ENCODE peak calls at places on chromosomes 7 and 10, in eight cellular contexts. One of them, this sample, is unnamed.

GRCh38 chr7:123346771-123347170 is 147.0 kb upstream of the SLC13A1 start:
- DNase-seq in HTR-8/SVneo: no peak
- DNase-seq in activated naive CD4-positive, alpha-beta T cell treated with anti-CD3 and anti-CD28 coated beads, Interleukin-2, amount 10 ng/mL, durations not matched to agents 7 days and 5 days: no peak
- DNase-seq in T-helper 1 cell: no peak
- DNase-seq in AG08395: no peak
- DNase-seq in activated CD8-positive, alpha-beta memory T cell treated with anti-CD3 and anti-CD28 coated beads for 24 hours: no peak
- DNase-seq in Jurkat, Clone E6-1: no peak
- DNase-seq in HS-5: no peak
- DNase-seq in this sample: no peak

GRCh38 chr10:129049501-129049900 is 417.5 kb upstream of the MGMT start:
- DNase-seq in HTR-8/SVneo: no peak
- DNase-seq in activated naive CD4-positive, alpha-beta T cell treated with anti-CD3 and anti-CD28 coated beads, Interleukin-2, amount 10 ng/mL, durations not matched to agents 7 days and 5 days: no peak
- DNase-seq in T-helper 1 cell: no peak
- DNase-seq in AG08395: no peak
- DNase-seq in activated CD8-positive, alpha-beta memory T cell treated with anti-CD3 and anti-CD28 coated beads for 24 hours: no peak
- DNase-seq in Jurkat, Clone E6-1: no peak
- DNase-seq in HS-5: no peak
- DNase-seq in this sample: no peak

GRCh38 chr7:64888901-64889685 is 14.0 kb upstream of the ZNF273 start:
- DNase-seq in HTR-8/SVneo: no peak
- DNase-seq in activated naive CD4-positive, alpha-beta T cell treated with anti-CD3 and anti-CD28 coated beads, Interleukin-2, amount 10 ng/mL, durations not matched to agents 7 days and 5 days: peak; percentile 42
- DNase-seq in T-helper 1 cell: peak; percentile 21
- DNase-seq in AG08395: no peak
- DNase-seq in activated CD8-positive, alpha-beta memory T cell treated with anti-CD3 and anti-CD28 coated beads for 24 hours: no peak
- DNase-seq in Jurkat, Clone E6-1: no peak
- DNase-seq in HS-5: no peak
- DNase-seq in this sample: peak; percentile 21

GRCh38 chr7:126727930-126728331 is 524.8 kb downstream of the GRM8 start:
- DNase-seq in HTR-8/SVneo: peak; percentile 3
- DNase-seq in activated naive CD4-positive, alpha-beta T cell treated with anti-CD3 and anti-CD28 coated beads, Interleukin-2, amount 10 ng/mL, durations not matched to agents 7 days and 5 days: no peak
- DNase-seq in T-helper 1 cell: peak; percentile 75
- DNase-seq in AG08395: peak; percentile 5
- DNase-seq in activated CD8-positive, alpha-beta memory T cell treated with anti-CD3 and anti-CD28 coated beads for 24 hours: no peak
- DNase-seq in Jurkat, Clone E6-1: peak; percentile 6
- DNase-seq in HS-5: peak; percentile 19
- DNase-seq in this sample: peak; percentile 17

GRCh38 chr7:150962743-150963399 is 15.2 kb downstream of the KCNH2 start:
- DNase-seq in HTR-8/SVneo: peak; percentile 60
- DNase-seq in activated naive CD4-positive, alpha-beta T cell treated with anti-CD3 and anti-CD28 coated beads, Interleukin-2, amount 10 ng/mL, durations not matched to agents 7 days and 5 days: peak; percentile 77
- DNase-seq in T-helper 1 cell: peak; percentile 40
- DNase-seq in AG08395: peak; percentile 78
- DNase-seq in activated CD8-positive, alpha-beta memory T cell treated with anti-CD3 and anti-CD28 coated beads for 24 hours: peak; percentile 83
- DNase-seq in Jurkat, Clone E6-1: peak; percentile 71
- DNase-seq in HS-5: no peak
- DNase-seq in this sample: peak; percentile 20

GRCh38 chr7:29795696-29796095 is 10.6 kb upstream of the WIPF3 start:
- DNase-seq in HTR-8/SVneo: no peak
- DNase-seq in activated naive CD4-positive, alpha-beta T cell treated with anti-CD3 and anti-CD28 coated beads, Interleukin-2, amount 10 ng/mL, durations not matched to agents 7 days and 5 days: no peak
- DNase-seq in T-helper 1 cell: no peak
- DNase-seq in AG08395: no peak
- DNase-seq in activated CD8-positive, alpha-beta memory T cell treated with anti-CD3 and anti-CD28 coated beads for 24 hours: no peak
- DNase-seq in Jurkat, Clone E6-1: no peak
- DNase-seq in HS-5: no peak
- DNase-seq in this sample: no peak

GRCh38 chr7:150376560-150376959 is 2.6 kb upstream of the ZNF775 start:
- DNase-seq in HTR-8/SVneo: no peak
- DNase-seq in activated naive CD4-positive, alpha-beta T cell treated with anti-CD3 and anti-CD28 coated beads, Interleukin-2, amount 10 ng/mL, durations not matched to agents 7 days and 5 days: no peak
- DNase-seq in T-helper 1 cell: no peak
- DNase-seq in AG08395: no peak
- DNase-seq in activated CD8-positive, alpha-beta memory T cell treated with anti-CD3 and anti-CD28 coated beads for 24 hours: no peak
- DNase-seq in Jurkat, Clone E6-1: no peak
- DNase-seq in HS-5: no peak
- DNase-seq in this sample: no peak

GRCh38 chr10:72076756-72077155 is 11.6 kb downstream of the SPOCK2 start:
- DNase-seq in HTR-8/SVneo: no peak
- DNase-seq in activated naive CD4-positive, alpha-beta T cell treated with anti-CD3 and anti-CD28 coated beads, Interleukin-2, amount 10 ng/mL, durations not matched to agents 7 days and 5 days: no peak
- DNase-seq in T-helper 1 cell: no peak
- DNase-seq in AG08395: no peak
- DNase-seq in activated CD8-positive, alpha-beta memory T cell treated with anti-CD3 and anti-CD28 coated beads for 24 hours: peak; percentile 62
- DNase-seq in Jurkat, Clone E6-1: no peak
- DNase-seq in HS-5: no peak
- DNase-seq in this sample: no peak

GRCh38 chr10:122135251-122136025 is 135.7 kb upstream of the BTBD16 start:
- DNase-seq in HTR-8/SVneo: no peak
- DNase-seq in activated naive CD4-positive, alpha-beta T cell treated with anti-CD3 and anti-CD28 coated beads, Interleukin-2, amount 10 ng/mL, durations not matched to agents 7 days and 5 days: no peak
- DNase-seq in T-helper 1 cell: no peak
- DNase-seq in AG08395: no peak
- DNase-seq in activated CD8-positive, alpha-beta memory T cell treated with anti-CD3 and anti-CD28 coated beads for 24 hours: no peak
- DNase-seq in Jurkat, Clone E6-1: no peak
- DNase-seq in HS-5: no peak
- DNase-seq in this sample: no peak

GRCh38 chr10:79007843-79008319 is 60.9 kb upstream of the ZMIZ1 start:
- DNase-seq in HTR-8/SVneo: no peak
- DNase-seq in activated naive CD4-positive, alpha-beta T cell treated with anti-CD3 and anti-CD28 coated beads, Interleukin-2, amount 10 ng/mL, durations not matched to agents 7 days and 5 days: no peak
- DNase-seq in T-helper 1 cell: no peak
- DNase-seq in AG08395: peak; percentile 62
- DNase-seq in activated CD8-positive, alpha-beta memory T cell treated with anti-CD3 and anti-CD28 coated beads for 24 hours: no peak
- DNase-seq in Jurkat, Clone E6-1: no peak
- DNase-seq in HS-5: no peak
- DNase-seq in this sample: peak; percentile 70

GRCh38 chr7:140417456-140418155 is 13.7 kb downstream of the RAB19 start:
- DNase-seq in HTR-8/SVneo: no peak
- DNase-seq in activated naive CD4-positive, alpha-beta T cell treated with anti-CD3 and anti-CD28 coated beads, Interleukin-2, amount 10 ng/mL, durations not matched to agents 7 days and 5 days: peak; percentile 25
- DNase-seq in T-helper 1 cell: peak; percentile 28
- DNase-seq in AG08395: peak; percentile 0
- DNase-seq in activated CD8-positive, alpha-beta memory T cell treated with anti-CD3 and anti-CD28 coated beads for 24 hours: no peak
- DNase-seq in Jurkat, Clone E6-1: peak; percentile 63
- DNase-seq in HS-5: no peak
- DNase-seq in this sample: no peak

GRCh38 chr7:105675873-105676484 is 94.7 kb upstream of the EFCAB10 start:
- DNase-seq in HTR-8/SVneo: no peak
- DNase-seq in activated naive CD4-positive, alpha-beta T cell treated with anti-CD3 and anti-CD28 coated beads, Interleukin-2, amount 10 ng/mL, durations not matched to agents 7 days and 5 days: peak; percentile 62
- DNase-seq in T-helper 1 cell: peak; percentile 79
- DNase-seq in AG08395: no peak
- DNase-seq in activated CD8-positive, alpha-beta memory T cell treated with anti-CD3 and anti-CD28 coated beads for 24 hours: peak; percentile 80
- DNase-seq in Jurkat, Clone E6-1: peak; percentile 75
- DNase-seq in HS-5: no peak
- DNase-seq in this sample: no peak

GRCh38 chr10:32854435-32854834 is 103.6 kb downstream of the ITGB1 start:
- DNase-seq in HTR-8/SVneo: no peak
- DNase-seq in activated naive CD4-positive, alpha-beta T cell treated with anti-CD3 and anti-CD28 coated beads, Interleukin-2, amount 10 ng/mL, durations not matched to agents 7 days and 5 days: no peak
- DNase-seq in T-helper 1 cell: no peak
- DNase-seq in AG08395: no peak
- DNase-seq in activated CD8-positive, alpha-beta memory T cell treated with anti-CD3 and anti-CD28 coated beads for 24 hours: no peak
- DNase-seq in Jurkat, Clone E6-1: peak; percentile 39
- DNase-seq in HS-5: no peak
- DNase-seq in this sample: no peak

GRCh38 chr10:83165164-83165563 is 974.1 kb upstream of the GHITM start:
- DNase-seq in HTR-8/SVneo: no peak
- DNase-seq in activated naive CD4-positive, alpha-beta T cell treated with anti-CD3 and anti-CD28 coated beads, Interleukin-2, amount 10 ng/mL, durations not matched to agents 7 days and 5 days: no peak
- DNase-seq in T-helper 1 cell: no peak
- DNase-seq in AG08395: no peak
- DNase-seq in activated CD8-positive, alpha-beta memory T cell treated with anti-CD3 and anti-CD28 coated beads for 24 hours: no peak
- DNase-seq in Jurkat, Clone E6-1: no peak
- DNase-seq in HS-5: no peak
- DNase-seq in this sample: no peak

GRCh38 chr10:13788701-13789447 is 202.1 kb downstream of the PRPF18 start:
- DNase-seq in HTR-8/SVneo: no peak
- DNase-seq in activated naive CD4-positive, alpha-beta T cell treated with anti-CD3 and anti-CD28 coated beads, Interleukin-2, amount 10 ng/mL, durations not matched to agents 7 days and 5 days: peak; percentile 26
- DNase-seq in T-helper 1 cell: peak; percentile 20
- DNase-seq in AG08395: peak; percentile 66
- DNase-seq in activated CD8-positive, alpha-beta memory T cell treated with anti-CD3 and anti-CD28 coated beads for 24 hours: no peak
- DNase-seq in Jurkat, Clone E6-1: no peak
- DNase-seq in HS-5: no peak
- DNase-seq in this sample: peak; percentile 60

GRCh38 chr7:77544523-77544922 is 7.4 kb downstream of the PTPN12 start:
- DNase-seq in HTR-8/SVneo: no peak
- DNase-seq in activated naive CD4-positive, alpha-beta T cell treated with anti-CD3 and anti-CD28 coated beads, Interleukin-2, amount 10 ng/mL, durations not matched to agents 7 days and 5 days: no peak
- DNase-seq in T-helper 1 cell: no peak
- DNase-seq in AG08395: no peak
- DNase-seq in activated CD8-positive, alpha-beta memory T cell treated with anti-CD3 and anti-CD28 coated beads for 24 hours: no peak
- DNase-seq in Jurkat, Clone E6-1: no peak
- DNase-seq in HS-5: no peak
- DNase-seq in this sample: no peak

GRCh38 chr7:4527988-4528641 is 154.0 kb upstream of the FOXK1 start:
- DNase-seq in HTR-8/SVneo: no peak
- DNase-seq in activated naive CD4-positive, alpha-beta T cell treated with anti-CD3 and anti-CD28 coated beads, Interleukin-2, amount 10 ng/mL, durations not matched to agents 7 days and 5 days: no peak
- DNase-seq in T-helper 1 cell: no peak
- DNase-seq in AG08395: no peak
- DNase-seq in activated CD8-positive, alpha-beta memory T cell treated with anti-CD3 and anti-CD28 coated beads for 24 hours: no peak
- DNase-seq in Jurkat, Clone E6-1: no peak
- DNase-seq in HS-5: no peak
- DNase-seq in this sample: no peak

GRCh38 chr7:119167431-119167830 is 942.9 kb downstream of the ANKRD7 start:
- DNase-seq in HTR-8/SVneo: no peak
- DNase-seq in activated naive CD4-positive, alpha-beta T cell treated with anti-CD3 and anti-CD28 coated beads, Interleukin-2, amount 10 ng/mL, durations not matched to agents 7 days and 5 days: no peak
- DNase-seq in T-helper 1 cell: no peak
- DNase-seq in AG08395: no peak
- DNase-seq in activated CD8-positive, alpha-beta memory T cell treated with anti-CD3 and anti-CD28 coated beads for 24 hours: no peak
- DNase-seq in Jurkat, Clone E6-1: no peak
- DNase-seq in HS-5: no peak
- DNase-seq in this sample: no peak

GRCh38 chr7:12623885-12624498 is 53.5 kb downstream of the SCIN start:
- DNase-seq in HTR-8/SVneo: peak; percentile 21
- DNase-seq in activated naive CD4-positive, alpha-beta T cell treated with anti-CD3 and anti-CD28 coated beads, Interleukin-2, amount 10 ng/mL, durations not matched to agents 7 days and 5 days: no peak
- DNase-seq in T-helper 1 cell: no peak
- DNase-seq in AG08395: peak; percentile 31
- DNase-seq in activated CD8-positive, alpha-beta memory T cell treated with anti-CD3 and anti-CD28 coated beads for 24 hours: no peak
- DNase-seq in Jurkat, Clone E6-1: no peak
- DNase-seq in HS-5: peak; percentile 69
- DNase-seq in this sample: peak; percentile 44